ENCODE peak calls at places on chromosome 6, in five cellular contexts. C, T, O, N and H are unnamed samples.

GRCh38 chr6:11341867-11342266 is 109.4 kb upstream of the NEDD9 start:
- DNase-seq in C (no peak), T (no peak), O (no peak), N (no peak), H (no peak)

GRCh38 chr6:44065443-44066115 is 61.7 kb downstream of the MRPL14 start:
- DNase-seq in C (no peak), T (no peak), O (no peak), N (no peak), H (no peak)

GRCh38 chr6:18101271-18101670 is 21.2 kb downstream of the NHLRC1 start:
- DNase-seq in C (no peak), T (no peak), O (no peak), N (no peak), H (no peak)

GRCh38 chr6:135088818-135089809 is 34.5 kb upstream of the HBS1L start:
- DNase-seq in C (no peak), T (no peak), O (no peak), N (no peak), H (no peak)

GRCh38 chr6:124741341-124741740 is 220.9 kb upstream of the RNF217 start:
- DNase-seq in C (no peak), T (no peak), O (no peak), N (no peak), H (no peak)

GRCh38 chr6:10733151-10733715 is 10.4 kb downstream of the TMEM14C start:
- DNase-seq in C (no peak), T (no peak), O (no peak), N (no peak), H (no peak)

GRCh38 chr6:81697564-81697963 is 54.9 kb downstream of the TENT5A start:
- DNase-seq in C (no peak), T (no peak), O (no peak), N (no peak), H (no peak)

GRCh38 chr6:4180653-4181255 is 45.4 kb upstream of the ECI2 start:
- DNase-seq in C (no peak), T (no peak), O (no peak), N (no peak), H (no peak)

GRCh38 chr6:121334299-121335104 is at the start of gene TBC1D32:
- DNase-seq in C (peak; percentile 92), T (peak; percentile 92), O (peak; percentile 85), N (peak; percentile 69), H (peak; percentile 96)

GRCh38 chr6:108323710-108324109 is 28.9 kb downstream of the AFG1L start:
- DNase-seq in C (no peak), T (no peak), O (no peak), N (no peak), H (no peak)

GRCh38 chr6:149176971-149177667 is 140.4 kb upstream of the TAB2 start:
- DNase-seq in C (no peak), T (no peak), O (no peak), N (peak; percentile 35), H (no peak)

GRCh38 chr6:7316658-7317533 is 3.9 kb upstream of the SSR1 start:
- DNase-seq in C (no peak), T (no peak), O (no peak), N (no peak), H (no peak)

GRCh38 chr6:18215436-18215835 is 48.9 kb downstream of the DEK start:
- DNase-seq in C (no peak), T (no peak), O (no peak), N (no peak), H (no peak)

GRCh38 chr6:73400656-73401055 is 6.0 kb downstream of the DDX43 start:
- DNase-seq in C (no peak), T (no peak), O (no peak), N (no peak), H (no peak)

GRCh38 chr6:166615059-166615770 is 11.8 kb downstream of the RPS6KA2 start:
- DNase-seq in C (no peak), T (peak; percentile 58), O (no peak), N (no peak), H (no peak)

GRCh38 chr6:84728602-84729001 is 35.8 kb downstream of the TBX18 start:
- DNase-seq in C (no peak), T (no peak), O (no peak), N (peak; percentile 1), H (no peak)

GRCh38 chr6:168333039-168333438 is 13.5 kb upstream of the DACT2 start:
- DNase-seq in C (no peak), T (no peak), O (no peak), N (no peak), H (no peak)

GRCh38 chr6:44051516-44051915 is 75.7 kb downstream of the MRPL14 start:
- DNase-seq in C (no peak), T (no peak), O (no peak), N (no peak), H (peak; percentile 87)

GRCh38 chr6:75203721-75204120 is 2.1 kb downstream of the COL12A1 start:
- DNase-seq in C (no peak), T (no peak), O (no peak), N (no peak), H (no peak)